ENCODE peak calls at places on chromosomes 6 and 20, in nine cellular contexts. E is CD4-positive, alpha-beta T cell; J is Caki2; N is NCI-H69; Q is kidney glomerular epithelial cell; H is effector CD8-positive, alpha-beta T cell; T is adipocyte; C is CD4-positive, alpha-beta memory T cell; Y is M059J. R is an unnamed sample.

GRCh38 chr6:162610351-162610750 is 117.2 kb downstream of the PRKN start:
- DNase-seq in E (no peak), J (no peak), N (no peak), Q (no peak), H (no peak), T (no peak), C (no peak), Y (no peak), R (no peak)

GRCh38 chr6:90375681-90376439 is 79.2 kb upstream of the BACH2 start:
- DNase-seq in E (no peak), J (peak; percentile 53), N (no peak), Q (peak; percentile 66), H (no peak), T (peak; percentile 28), C (no peak), Y (peak; percentile 60), R (peak; percentile 70)

GRCh38 chr6:36386495-36387439 is 702 bp downstream of the ETV7 start:
- DNase-seq in E (no peak), J (peak; percentile 18), N (peak; percentile 86), Q (peak; percentile 56), H (no peak), T (peak; percentile 71), C (no peak), Y (peak; percentile 79), R (peak; percentile 39)

GRCh38 chr6:79334674-79335073 is 100.2 kb upstream of the HMGN3 start:
- DNase-seq in E (no peak), J (no peak), N (no peak), Q (no peak), H (no peak), T (no peak), C (no peak), Y (no peak), R (no peak)

GRCh38 chr6:156832166-156832743 is 55.1 kb downstream of the ARID1B start:
- DNase-seq in E (no peak), J (peak; percentile 72), N (peak; percentile 93), Q (peak; percentile 62), H (no peak), T (no peak), C (no peak), Y (peak; percentile 62), R (peak; percentile 73)

GRCh38 chr20:1430004-1430451 is 36.6 kb downstream of the NSFL1C start:
- DNase-seq in E (no peak), J (no peak), N (no peak), Q (no peak), H (no peak), T (peak; percentile 16), C (no peak), Y (peak; percentile 38), R (peak; percentile 88)

GRCh38 chr20:34715384-34715783 is 11.2 kb downstream of the TP53INP2 start:
- DNase-seq in E (no peak), J (no peak), N (no peak), Q (no peak), H (no peak), T (no peak), C (no peak), Y (no peak), R (no peak)

GRCh38 chr20:17803765-17804164 is 104.0 kb downstream of the BANF2 start:
- DNase-seq in E (no peak), J (no peak), N (no peak), Q (no peak), H (no peak), T (no peak), C (no peak), Y (no peak), R (no peak)

GRCh38 chr6:30684386-30685156 is 1.9 kb downstream of the PPP1R18 start:
- DNase-seq in E (peak; percentile 66), J (no peak), N (no peak), Q (no peak), H (peak; percentile 26), T (peak; percentile 41), C (peak; percentile 70), Y (peak; percentile 48), R (no peak)

GRCh38 chr6:154197176-154197850 is 158.3 kb downstream of the OPRM1 start:
- DNase-seq in E (no peak), J (no peak), N (no peak), Q (peak; percentile 6), H (no peak), T (peak; percentile 84), C (no peak), Y (peak; percentile 75), R (peak; percentile 83)

GRCh38 chr6:138226701-138227315 is 8.5 kb upstream of the PBOV1 start:
- DNase-seq in E (no peak), J (no peak), N (peak; percentile 96), Q (no peak), H (no peak), T (no peak), C (no peak), Y (no peak), R (peak; percentile 85)

GRCh38 chr6:127267742-127268588 is 1.3 kb downstream of the RNF146 start:
- DNase-seq in E (no peak), J (peak; percentile 11), N (peak; percentile 73), Q (no peak), H (no peak), T (peak; percentile 52), C (no peak), Y (peak; percentile 13), R (no peak)

GRCh38 chr6:168031411-168032382 is 34.2 kb downstream of the KIF25 start:
- DNase-seq in E (no peak), J (no peak), N (no peak), Q (no peak), H (no peak), T (peak; percentile 60), C (no peak), Y (peak; percentile 68), R (peak; percentile 77)

GRCh38 chr20:63940472-63941266 is 15.5 kb downstream of the UCKL1 start:
- DNase-seq in E (no peak), J (no peak), N (no peak), Q (no peak), H (no peak), T (no peak), C (peak; percentile 34), Y (no peak), R (no peak)

GRCh38 chr6:6856538-6857523 is 250.9 kb upstream of the RREB1 start:
- DNase-seq in E (peak; percentile 5), J (no peak), N (peak; percentile 56), Q (no peak), H (no peak), T (peak; percentile 5), C (no peak), Y (peak; percentile 53), R (no peak)

GRCh38 chr6:141848029-141848890 is 284.5 kb upstream of the GJE1 start:
- DNase-seq in E (no peak), J (peak; percentile 5), N (no peak), Q (no peak), H (no peak), T (no peak), C (peak; percentile 73), Y (peak; percentile 78), R (no peak)

GRCh38 chr6:156801712-156802111 is 24.5 kb downstream of the ARID1B start:
- DNase-seq in E (no peak), J (no peak), N (peak; percentile 66), Q (no peak), H (no peak), T (no peak), C (no peak), Y (no peak), R (no peak)

GRCh38 chr6:138945354-138945753 is 42.7 kb downstream of the REPS1 start:
- DNase-seq in E (no peak), J (no peak), N (peak; percentile 37), Q (no peak), H (no peak), T (no peak), C (no peak), Y (no peak), R (no peak)

GRCh38 chr6:47073125-47074110 is 31.3 kb upstream of the ADGRF1 start:
- DNase-seq in E (no peak), J (no peak), N (peak; percentile 59), Q (no peak), H (no peak), T (no peak), C (no peak), Y (no peak), R (no peak)

GRCh38 chr20:51678041-51678697 is 90.0 kb downstream of the ATP9A start:
- DNase-seq in E (no peak), J (no peak), N (peak; percentile 29), Q (no peak), H (no peak), T (no peak), C (no peak), Y (no peak), R (peak; percentile 16)

GRCh38 chr6:144586986-144587385 is 301.9 kb downstream of the UTRN start:
- DNase-seq in E (no peak), J (no peak), N (peak; percentile 85), Q (no peak), H (no peak), T (no peak), C (no peak), Y (no peak), R (no peak)

GRCh38 chr6:1624848-1625341 is 15.2 kb downstream of the FOXC1 start:
- DNase-seq in E (no peak), J (no peak), N (no peak), Q (no peak), H (no peak), T (peak; percentile 82), C (no peak), Y (peak; percentile 74), R (peak; percentile 24)

GRCh38 chr6:160431791-160432404 is 83.7 kb downstream of the SLC22A3 start:
- DNase-seq in E (no peak), J (no peak), N (no peak), Q (no peak), H (no peak), T (no peak), C (no peak), Y (no peak), R (no peak)